ENCODE peak calls at places on chromosomes 11 and 22, in ten cellular contexts. V is mesendoderm, W is A549, I is mammary epithelial cell, D is sigmoid colon, A is left lung, O is heart right ventricle, E is esophagus squamous epithelium, T is colonic mucosa, B is right lobe of liver. F is an unnamed sample.
A peak's percentile ranks its signal among the peaks of the same experiment; 100 is the strongest.

GRCh38 chr22:17077255-17077654 is 7.5 kb upstream of the IL17RA start:
- DNase-seq in V (no peak), W (no peak), I (peak; percentile 70), D (no peak), A (no peak), O (no peak), E (no peak), T (no peak), B (no peak), F (no peak)

GRCh38 chr11:128330203-128330602 is 257.2 kb downstream of the ETS1 start:
- DNase-seq in V (peak; percentile 48), W (no peak), I (no peak), D (no peak), A (no peak), O (no peak), E (no peak), T (no peak), B (no peak), F (no peak)

GRCh38 chr11:122115520-122116343 is at the start of gene BLID:
- DNase-seq in V (peak; percentile 70), W (no peak), I (no peak), D (peak; percentile 70), A (no peak), O (no peak), E (no peak), T (no peak), B (no peak), F (peak; percentile 89)

GRCh38 chr11:108606070-108606469 is 12.5 kb upstream of the EXPH5 start:
- DNase-seq in V (peak; percentile 17), W (no peak), I (no peak), D (no peak), A (no peak), O (no peak), E (no peak), T (no peak), B (no peak), F (no peak)

GRCh38 chr11:66869471-66869870 is 12.6 kb downstream of the LRFN4 start:
- DNase-seq in V (no peak), W (no peak), I (no peak), D (no peak), A (no peak), O (no peak), E (no peak), T (no peak), B (no peak), F (no peak)

GRCh38 chr11:86099727-86100320 is 30.9 kb upstream of the PICALM start:
- DNase-seq in V (no peak), W (no peak), I (peak; percentile 86), D (no peak), A (no peak), O (no peak), E (no peak), T (peak; percentile 57), B (no peak), F (no peak)

GRCh38 chr22:49724030-49724892 is 103.4 kb downstream of the BRD1 start:
- DNase-seq in V (no peak), W (no peak), I (no peak), D (no peak), A (no peak), O (no peak), E (no peak), T (no peak), B (no peak), F (no peak)

GRCh38 chr11:2525166-2525861 is 80.5 kb downstream of the KCNQ1 start:
- DNase-seq in V (no peak), W (no peak), I (no peak), D (peak; percentile 53), A (no peak), O (no peak), E (no peak), T (peak; percentile 18), B (peak; percentile 32), F (peak; percentile 39)

GRCh38 chr11:60810151-60810550 is 25.0 kb downstream of the MS4A10 start:
- DNase-seq in V (no peak), W (no peak), I (no peak), D (no peak), A (no peak), O (no peak), E (no peak), T (no peak), B (no peak), F (no peak)

GRCh38 chr22:37161442-37161841 is 11.7 kb upstream of the IL2RB start:
- DNase-seq in V (peak; percentile 64), W (peak; percentile 25), I (no peak), D (no peak), A (no peak), O (no peak), E (no peak), T (no peak), B (no peak), F (no peak)

GRCh38 chr11:19660076-19660475 is 52.6 kb upstream of the NAV2 start:
- DNase-seq in V (peak; percentile 72), W (peak; percentile 72), I (peak; percentile 98), D (no peak), A (no peak), O (no peak), E (no peak), T (no peak), B (no peak), F (peak; percentile 63)

GRCh38 chr22:50695421-50696250 is 23.0 kb downstream of the SHANK3 start:
- DNase-seq in V (no peak), W (no peak), I (no peak), D (peak; percentile 52), A (peak; percentile 17), O (no peak), E (no peak), T (no peak), B (peak; percentile 44), F (peak; percentile 35)

GRCh38 chr11:120929664-120930154 is 94.2 kb upstream of the TBCEL start:
- DNase-seq in V (peak; percentile 98), W (peak; percentile 30), I (no peak), D (no peak), A (no peak), O (peak; percentile 42), E (no peak), T (peak; percentile 38), B (no peak), F (peak; percentile 96)

GRCh38 chr11:2698386-2699184 is 1.2 kb downstream of the KCNQ1OT1 start:
- DNase-seq in V (no peak), W (no peak), I (peak; percentile 4), D (peak; percentile 69), A (peak; percentile 4), O (no peak), E (no peak), T (no peak), B (peak; percentile 39), F (peak; percentile 59)

GRCh38 chr11:44269369-44270351 is 40.3 kb downstream of the ALX4 start:
- DNase-seq in V (no peak), W (no peak), I (no peak), D (no peak), A (no peak), O (no peak), E (no peak), T (no peak), B (no peak), F (no peak)

DNA sequence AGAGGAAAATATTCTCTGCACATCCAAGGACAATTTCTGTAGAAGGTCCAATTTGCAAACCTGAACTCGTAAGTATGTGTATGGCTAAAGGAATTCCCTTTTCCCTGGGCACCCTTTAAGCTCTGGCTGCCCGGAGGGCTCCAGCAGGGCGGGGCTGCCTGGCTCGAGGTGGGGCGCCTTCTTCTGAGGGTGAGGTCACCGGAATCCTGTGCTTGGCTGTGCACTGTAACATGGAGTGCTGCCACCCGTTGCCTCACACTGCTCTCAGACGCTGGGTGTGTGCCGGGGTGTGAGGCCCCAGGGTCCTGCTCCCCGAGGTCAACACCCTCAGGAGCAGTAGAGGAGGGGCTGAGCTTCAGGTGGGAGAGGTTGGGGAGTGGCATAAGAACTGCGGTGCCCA is 61.5 kb downstream of the SYN3 start:
- DNase-seq in V (no peak), W (no peak), I (peak; percentile 83), D (peak; percentile 88), A (peak; percentile 80), O (peak; percentile 35), E (no peak), T (no peak), B (no peak), F (no peak)
- H3K4me3 ChIP-seq in V (no peak overlapping the region), W (no peak overlapping the region), I (no peak overlapping the region), D (no peak overlapping the region), A (no peak overlapping the region), O (no peak overlapping the region), E (no peak overlapping the region), T (no peak overlapping the region), B (no peak overlapping the region), F (no peak overlapping the region)

GRCh38 chr22:40556641-40557040 is 79.9 kb downstream of the MRTFA start:
- DNase-seq in V (no peak), W (no peak), I (no peak), D (no peak), A (no peak), O (no peak), E (no peak), T (no peak), B (no peak), F (no peak)
- H3K4me3 ChIP-seq in V (no peak overlapping the region), W (no peak overlapping the region), I (no peak overlapping the region), D (no peak overlapping the region), A (no peak overlapping the region), O (no peak overlapping the region), E (no peak overlapping the region), T (no peak overlapping the region), B (no peak overlapping the region), F (no peak overlapping the region)

GRCh38 chr11:111960916-111961315 is 23.8 kb downstream of the DIXDC1 start:
- DNase-seq in V (peak; percentile 37), W (no peak), I (peak; percentile 96), D (no peak), A (peak; percentile 45), O (no peak), E (no peak), T (peak; percentile 41), B (no peak), F (peak; percentile 82)

GRCh38 chr11:111957663-111958415 is 20.7 kb downstream of the DIXDC1 start:
- DNase-seq in V (no peak), W (no peak), I (no peak), D (no peak), A (no peak), O (no peak), E (no peak), T (no peak), B (no peak), F (no peak)

GRCh38 chr11:111963786-111964385 is 26.7 kb downstream of the DIXDC1 start:
- DNase-seq in V (no peak), W (no peak), I (no peak), D (no peak), A (no peak), O (no peak), E (no peak), T (no peak), B (no peak), F (no peak)

GRCh38 chr11:111966678-111967077 is 29.5 kb downstream of the DIXDC1 start:
- DNase-seq in V (no peak), W (no peak), I (no peak), D (no peak), A (no peak), O (no peak), E (no peak), T (no peak), B (no peak), F (no peak)

GRCh38 chr11:111961389-111962300 is 24.5 kb downstream of the DIXDC1 start:
- DNase-seq in V (no peak), W (no peak), I (no peak), D (no peak), A (no peak), O (no peak), E (no peak), T (no peak), B (no peak), F (no peak)
- H3K4me3 ChIP-seq in V (no peak overlapping the region), W (no peak overlapping the region), I (no peak overlapping the region), D (no peak overlapping the region), A (no peak overlapping the region), O (no peak overlapping the region), E (no peak overlapping the region), T (no peak overlapping the region), B (no peak overlapping the region), F (no peak overlapping the region)

GRCh38 chr11:118618115-118618990 is 10.9 kb downstream of the PHLDB1 start:
- DNase-seq in V (no peak), W (no peak), I (peak; percentile 40), D (peak; percentile 90), A (peak; percentile 64), O (peak; percentile 78), E (no peak), T (peak; percentile 55), B (no peak), F (peak; percentile 55)
- H3K4me3 ChIP-seq in V (no peak overlapping the region), W (no peak overlapping the region), I (no peak overlapping the region), D (no peak overlapping the region), A (no peak overlapping the region), O (no peak overlapping the region), E (no peak overlapping the region), T (no peak overlapping the region), B (no peak overlapping the region), F (no peak overlapping the region)

F was measured in endodermal cell.